ENCODE peak calls at places on chromosome 21, in ten cellular contexts. I, L, E, G, T, M, F, Y, H and N are unnamed samples.

GRCh38 chr21:42560517-42561179 is 47.0 kb downstream of the SLC37A1 start:
- DNase-seq in I (peak), L (no peak), E (no peak), G (no peak), T (no peak), M (no peak), F (no peak), Y (no peak), H (no peak), N (no peak)

GRCh38 chr21:16239659-16240265 is 510.0 kb downstream of the USP25 start:
- DNase-seq in I (no peak), L (no peak), E (peak), G (no peak), T (no peak), M (no peak), F (no peak), Y (no peak), H (no peak), N (no peak)

GRCh38 chr21:28220670-28221069 is 772.0 kb downstream of the LTN1 start:
- DNase-seq in I (no peak), L (no peak), E (no peak), G (no peak), T (no peak), M (no peak), F (no peak), Y (no peak), H (peak), N (no peak)

GRCh38 chr21:33042812-33043211 is 17.1 kb downstream of the OLIG2 start:
- DNase-seq in I (no peak), L (peak), E (peak), G (no peak), T (no peak), M (peak), F (no peak), Y (no peak), H (peak), N (no peak)

GRCh38 chr21:30349572-30349971 is 1.2 kb upstream of the KRTAP23-1 start:
- DNase-seq in I (peak), L (no peak), E (peak), G (no peak), T (no peak), M (no peak), F (no peak), Y (no peak), H (no peak), N (no peak)

GRCh38 chr21:36460866-36461265 is 19.1 kb downstream of the CLDN14 start:
- DNase-seq in I (no peak), L (no peak), E (no peak), G (no peak), T (no peak), M (no peak), F (no peak), Y (no peak), H (no peak), N (no peak)

GRCh38 chr21:44427241-44428120 is 27.8 kb upstream of the LRRC3 start:
- DNase-seq in I (peak), L (no peak), E (no peak), G (no peak), T (peak), M (no peak), F (no peak), Y (no peak), H (no peak), N (peak)

GRCh38 chr21:35226960-35227741 is 178.0 kb upstream of the RUNX1 start:
- DNase-seq in I (peak), L (no peak), E (no peak), G (peak), T (no peak), M (no peak), F (peak), Y (no peak), H (no peak), N (no peak)

GRCh38 chr21:18951291-18952038 is 547.9 kb upstream of the TMPRSS15 start:
- DNase-seq in I (peak), L (no peak), E (peak), G (no peak), T (no peak), M (peak), F (peak), Y (no peak), H (no peak), N (peak)

GRCh38 chr21:41601573-41602371 is 93.8 kb upstream of the TMPRSS2 start:
- DNase-seq in I (peak), L (no peak), E (peak), G (no peak), T (no peak), M (peak), F (no peak), Y (no peak), H (peak), N (peak)

GRCh38 chr21:44625756-44626155 is 1.1 kb upstream of the KRTAP10-9 start:
- DNase-seq in I (no peak), L (no peak), E (no peak), G (no peak), T (no peak), M (no peak), F (no peak), Y (no peak), H (no peak), N (no peak)